ENCODE peak calls at places on chromosomes 11 and 22, in seven cellular contexts. G is uterus; B is ovary; D is right atrium auricular region; X is A673; U is CD8-positive, alpha-beta memory T cell; I is endothelial cell of umbilical vein. Q is an unnamed sample. For H3K4me1, the result is how much of the 10 kb centered on the place peaks cover.

GRCh38 chr11:66113132-66113856 is 43.2 kb downstream of the PACS1 start:
- DNase-seq in G (no peak), B (no peak), D (no peak), X (peak), U (no peak), I (peak), Q (no peak)

GRCh38 chr22:25048659-25049657 is 96.4 kb downstream of the KIAA1671 start:
- DNase-seq in G (peak), B (peak), D (peak), X (peak), U (peak), I (peak), Q (peak)

GRCh38 chr22:29030016-29030617 is 31.5 kb downstream of the C22orf31 start:
- DNase-seq in G (no peak), B (no peak), D (no peak), X (no peak), U (no peak), I (no peak), Q (no peak)

GRCh38 chr22:46803031-46803880 is 40.8 kb downstream of the TBC1D22A start:
- DNase-seq in G (no peak), B (peak), D (no peak), X (peak), U (peak), I (peak), Q (no peak)

GRCh38 chr22:31857247-31857646 is 87.1 kb upstream of the YWHAH start:
- DNase-seq in G (no peak), B (no peak), D (no peak), X (no peak), U (no peak), I (no peak), Q (no peak)

GRCh38 chr11:70184396-70184795 is 18.7 kb upstream of the FADD start:
- DNase-seq in G (no peak), B (no peak), D (no peak), X (no peak), U (no peak), I (no peak), Q (no peak)

GRCh38 chr11:77124041-77124440 is 4.0 kb upstream of the MYO7A start:
- DNase-seq in G (no peak), B (no peak), D (no peak), X (no peak), U (no peak), I (no peak), Q (no peak)

GRCh38 chr11:43419460-43419859 is 60.7 kb downstream of the TTC17 start:
- DNase-seq in G (no peak), B (no peak), D (no peak), X (peak), U (no peak), I (peak), Q (peak)

GRCh38 chr11:128400382-128401203 is 186.8 kb downstream of the ETS1 start:
- DNase-seq in G (no peak), B (no peak), D (no peak), X (no peak), U (no peak), I (no peak), Q (no peak)

GRCh38 chr11:46451759-46452158 is 60.2 kb upstream of the CHRM4 start:
- DNase-seq in G (no peak), B (no peak), D (no peak), X (no peak), U (no peak), I (no peak), Q (no peak)

GRCh38 chr11:124115782-124116616 is 749 bp downstream of the VWA5A start:
- DNase-seq in G (no peak), B (peak), D (no peak), X (no peak), U (no peak), I (no peak), Q (peak)

GRCh38 chr22:38924197-38924952 is 33.0 kb upstream of the APOBEC3A start:
- DNase-seq in G (peak), B (peak), D (peak), X (peak), U (no peak), I (peak), Q (peak)

GRCh38 chr11:57307666-57308270 is 17.0 kb downstream of the TNKS1BP1 start:
- DNase-seq in G (no peak), B (no peak), D (no peak), X (no peak), U (no peak), I (no peak), Q (no peak)
- H3K4me3 ChIP-seq in G (no peak), B (no peak), D (no peak), X (no peak), U (no peak), I (no peak), Q (no peak)

DNA sequence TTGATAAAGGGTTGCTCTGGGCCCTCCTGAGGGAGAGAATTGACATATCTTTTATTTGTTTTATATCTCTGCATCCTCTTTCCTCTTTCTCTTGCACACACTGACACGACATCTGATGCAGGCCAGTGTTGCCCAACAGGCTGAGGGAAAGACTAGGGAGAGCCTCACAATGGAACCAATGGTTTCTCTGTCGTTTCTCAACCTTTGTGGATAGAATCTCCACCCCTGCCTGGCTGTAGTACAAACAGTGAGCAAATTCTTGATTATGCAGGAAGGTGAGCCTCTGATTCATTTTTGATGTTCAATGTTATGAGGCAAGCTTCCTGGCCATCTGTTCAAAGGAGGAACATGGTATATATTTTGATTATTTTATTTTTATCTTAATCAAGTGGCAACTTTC is 49.8 kb upstream of the PLET1 start:
- DNase-seq in G (no peak), B (no peak), D (no peak), X (no peak), U (no peak), I (no peak), Q (no peak)
- H3K27ac ChIP-seq in G (no peak), B (no peak), D (no peak), X (no peak), U (no peak), I (no peak), Q (no peak)

DNA sequence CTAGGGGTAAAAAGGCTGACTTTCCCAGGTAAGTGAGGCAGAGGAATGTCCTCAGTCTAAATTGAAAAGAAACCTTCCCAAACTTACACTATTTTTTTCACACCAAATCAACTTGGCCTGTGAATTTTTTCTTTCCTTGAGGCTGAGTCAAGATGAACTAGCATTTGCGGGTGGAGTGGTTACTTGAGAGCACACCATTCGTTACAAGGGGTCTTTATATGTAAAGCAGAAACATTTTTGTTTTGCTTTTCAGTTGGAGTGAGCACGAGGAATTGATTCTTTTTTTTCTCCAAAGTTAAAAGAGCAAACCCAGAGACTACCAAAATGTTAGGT is 36.4 kb downstream of the MAML2 start:
- DNase-seq in G (no peak), B (no peak), D (no peak), X (no peak), U (no peak), I (no peak), Q (no peak)
- H3K4me1 ChIP-seq in G (under half), B (under half), D (under half), X (half or more), U (under half), I (half or more), Q (under half)

GRCh38 chr11:2693271-2693833 is 6.4 kb downstream of the KCNQ1OT1 start:
- DNase-seq in G (no peak), B (peak), D (no peak), X (no peak), U (peak), I (no peak), Q (no peak)
- H3K4me3 ChIP-seq in G (no peak), B (no peak), D (no peak), X (no peak), U (no peak), I (no peak), Q (no peak)

DNA sequence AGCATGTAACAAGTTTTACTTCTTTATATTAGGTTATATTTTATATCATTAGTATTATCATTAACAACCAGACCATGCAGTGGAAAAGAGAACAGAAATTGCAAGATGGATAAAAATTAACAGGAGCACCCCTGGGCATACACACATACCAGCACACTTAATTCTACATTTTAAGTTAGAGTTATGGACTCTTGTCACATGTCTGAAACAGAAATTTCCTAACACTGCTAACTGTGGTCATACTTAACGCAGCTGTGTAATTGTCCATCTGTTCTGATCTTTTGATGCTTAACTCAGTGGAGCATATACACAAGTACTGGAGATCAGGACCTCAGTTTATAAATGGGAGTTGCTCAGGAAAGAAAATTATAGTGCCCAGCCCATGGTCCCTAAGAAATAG is 358 bp downstream of the OR52H1 start:
- DNase-seq in G (no peak), B (no peak), D (no peak), X (no peak), U (no peak), I (no peak), Q (no peak)
- H3K27ac ChIP-seq in G (no peak), B (no peak), D (no peak), X (no peak), U (no peak), I (no peak), Q (no peak)

GRCh38 chr11:115342142-115342541 is 162.1 kb downstream of the CADM1 start:
- DNase-seq in G (no peak), B (no peak), D (no peak), X (no peak), U (no peak), I (no peak), Q (no peak)
- H3K4me1 ChIP-seq in G (under half), B (under half), D (under half), X (under half), U (under half), I (under half), Q (under half)

GRCh38 chr22:48488611-48489456 is 1338.8 kb downstream of the BRD1 start:
- DNase-seq in G (no peak), B (peak), D (no peak), X (peak), U (no peak), I (no peak), Q (no peak)
- H3K4me3 ChIP-seq in G (no peak), B (no peak), D (no peak), X (peak), U (no peak), I (no peak), Q (no peak)

GRCh38 chr11:42296910-42297309 is 837.5 kb upstream of the LRRC4C start:
- DNase-seq in G (no peak), B (no peak), D (no peak), X (no peak), U (no peak), I (no peak), Q (no peak)

GRCh38 chr11:42301777-42302176 is 842.3 kb upstream of the LRRC4C start:
- DNase-seq in G (no peak), B (no peak), D (no peak), X (no peak), U (no peak), I (no peak), Q (no peak)

GRCh38 chr11:42299780-42300179 is 840.3 kb upstream of the LRRC4C start:
- DNase-seq in G (no peak), B (no peak), D (no peak), X (no peak), U (no peak), I (no peak), Q (no peak)
- H3K27ac ChIP-seq in G (no peak), B (no peak), D (no peak), X (no peak), U (no peak), I (no peak), Q (no peak)

DNA sequence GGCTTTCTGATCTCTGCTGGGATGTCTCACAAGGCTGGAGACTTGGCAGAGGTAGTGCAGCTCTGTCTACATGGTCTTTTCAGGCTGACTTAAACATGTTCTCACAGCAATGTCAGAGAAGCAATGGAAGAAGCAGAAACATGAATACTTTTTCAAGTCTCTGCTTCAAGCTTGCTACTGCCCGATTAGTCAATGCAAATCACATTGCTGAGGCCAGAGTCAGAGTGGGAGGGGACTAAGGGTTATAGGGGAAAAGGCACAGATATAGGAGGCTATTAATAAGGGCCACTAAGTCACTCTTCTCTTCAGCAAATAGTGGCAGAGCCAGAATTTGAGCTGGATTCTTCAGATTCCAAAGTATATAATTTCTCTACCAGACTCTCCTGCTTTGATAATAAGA is 390.5 kb downstream of the TMEM135 start:
- DNase-seq in G (no peak), B (no peak), D (no peak), X (no peak), U (no peak), I (no peak), Q (no peak)
- H3K4me1 ChIP-seq in G (under half), B (under half), D (under half), X (under half), U (under half), I (under half), Q (under half)